ENCODE peak calls at places on chromosomes 5 and 9, in ten cellular contexts. W, Y, F, U, S, R, H, B, T and Z are unnamed samples. For H3K4me1, the result is how much of the 10 kb centered on the place peaks cover.

GRCh38 chr5:33049845-33050244 is 338.7 kb downstream of the NPR3 start:
- DNase-seq in W (peak), Y (peak), F (no peak), U (no peak), S (peak), R (peak), H (no peak), B (no peak), T (no peak), Z (peak)

GRCh38 chr5:111394580-111394979 is 117.8 kb downstream of the STARD4 start:
- DNase-seq in W (peak), Y (no peak), F (no peak), U (no peak), S (no peak), R (peak), H (no peak), B (no peak), T (no peak), Z (no peak)

GRCh38 chr5:33984671-33985124 is at the start of gene SLC45A2:
- DNase-seq in W (peak), Y (no peak), F (no peak), U (no peak), S (peak), R (peak), H (no peak), B (no peak), T (no peak), Z (no peak)

GRCh38 chr9:18255158-18255629 is 218.8 kb upstream of the ADAMTSL1 start:
- DNase-seq in W (peak), Y (peak), F (peak), U (peak), S (peak), R (peak), H (peak), B (peak), T (peak), Z (peak)

GRCh38 chr5:33827885-33828284 is 63.9 kb downstream of the ADAMTS12 start:
- DNase-seq in W (peak), Y (no peak), F (no peak), U (no peak), S (no peak), R (no peak), H (no peak), B (no peak), T (no peak), Z (no peak)

GRCh38 chr9:87713278-87713989 is 12.5 kb upstream of the CTSL start:
- DNase-seq in W (peak), Y (peak), F (peak), U (no peak), S (peak), R (peak), H (no peak), B (no peak), T (peak), Z (peak)

GRCh38 chr9:128523199-128523925 is 18.8 kb downstream of the GLE1 start:
- DNase-seq in W (peak), Y (peak), F (no peak), U (no peak), S (peak), R (peak), H (no peak), B (no peak), T (no peak), Z (no peak)

GRCh38 chr9:35826071-35826701 is 2.3 kb downstream of the FAM221B start:
- DNase-seq in W (peak), Y (peak), F (no peak), U (peak), S (peak), R (peak), H (peak), B (peak), T (no peak), Z (no peak)

GRCh38 chr9:7146582-7146981 is 388.8 kb downstream of the KDM4C start:
- DNase-seq in W (no peak), Y (no peak), F (no peak), U (no peak), S (no peak), R (no peak), H (no peak), B (no peak), T (no peak), Z (no peak)

GRCh38 chr9:120875954-120876841 is 790 bp downstream of the PHF19 start:
- DNase-seq in W (peak), Y (peak), F (peak), U (peak), S (peak), R (peak), H (peak), B (peak), T (peak), Z (peak)

GRCh38 chr5:76785493-76785892 is 33.3 kb upstream of the F2RL1 start:
- DNase-seq in W (peak), Y (no peak), F (no peak), U (no peak), S (peak), R (peak), H (no peak), B (no peak), T (no peak), Z (peak)

GRCh38 chr5:55418994-55419991 is 111.5 kb downstream of the MTREX start:
- DNase-seq in W (peak), Y (no peak), F (no peak), U (no peak), S (no peak), R (peak), H (no peak), B (peak), T (no peak), Z (peak)

GRCh38 chr5:7094626-7095025 is 301.3 kb upstream of the ADCY2 start:
- DNase-seq in W (no peak), Y (no peak), F (no peak), U (peak), S (peak), R (no peak), H (peak), B (peak), T (no peak), Z (no peak)

GRCh38 chr5:60670764-60671163 is 29.2 kb downstream of the DEPDC1B start:
- DNase-seq in W (no peak), Y (no peak), F (no peak), U (no peak), S (no peak), R (no peak), H (no peak), B (no peak), T (no peak), Z (no peak)

GRCh38 chr5:60673329-60673728 is 26.6 kb downstream of the DEPDC1B start:
- DNase-seq in W (no peak), Y (no peak), F (no peak), U (no peak), S (peak), R (no peak), H (no peak), B (no peak), T (no peak), Z (no peak)

GRCh38 chr5:60674251-60674650 is 25.7 kb downstream of the DEPDC1B start:
- DNase-seq in W (no peak), Y (no peak), F (no peak), U (no peak), S (no peak), R (no peak), H (no peak), B (no peak), T (no peak), Z (no peak)

GRCh38 chr5:60672693-60673264 is 27.2 kb downstream of the DEPDC1B start:
- DNase-seq in W (no peak), Y (no peak), F (no peak), U (no peak), S (peak), R (no peak), H (no peak), B (no peak), T (no peak), Z (no peak)

GRCh38 chr5:60671899-60672692 is 27.9 kb downstream of the DEPDC1B start:
- DNase-seq in W (no peak), Y (no peak), F (no peak), U (no peak), S (peak), R (no peak), H (no peak), B (no peak), T (no peak), Z (no peak)
- H3K4me1 ChIP-seq in W (under half), Y (under half), F (under half), U (under half), S (under half), R (under half), H (under half), B (under half), T (under half), Z (under half)

GRCh38 chr9:132364068-132364467 is 9.3 kb upstream of the SETX start:
- DNase-seq in W (no peak), Y (no peak), F (no peak), U (no peak), S (no peak), R (no peak), H (no peak), B (no peak), T (no peak), Z (no peak)
- H3K4me1 ChIP-seq in W (under half), Y (under half), F (under half), U (under half), S (under half), R (under half), H (under half), B (under half), T (under half), Z (under half)

GRCh38 chr5:172553838-172554344 is 87.2 kb upstream of the NEURL1B start:
- DNase-seq in W (no peak), Y (no peak), F (no peak), U (no peak), S (no peak), R (no peak), H (no peak), B (no peak), T (peak), Z (no peak)
- H3K4me1 ChIP-seq in W (under half), Y (half or more), F (under half), U (under half), S (under half), R (under half), H (under half), B (under half), T (under half), Z (under half)

GRCh38 chr9:96135071-96135825 is 166.7 kb downstream of the HSD17B3 start:
- DNase-seq in W (peak), Y (no peak), F (no peak), U (no peak), S (no peak), R (peak), H (no peak), B (peak), T (no peak), Z (peak)

GRCh38 chr9:96137666-96138429 is 164.1 kb downstream of the HSD17B3 start:
- DNase-seq in W (peak), Y (no peak), F (no peak), U (no peak), S (no peak), R (peak), H (no peak), B (no peak), T (no peak), Z (peak)

GRCh38 chr9:96135904-96136303 is 166.1 kb downstream of the HSD17B3 start:
- DNase-seq in W (no peak), Y (no peak), F (no peak), U (no peak), S (no peak), R (no peak), H (no peak), B (peak), T (no peak), Z (no peak)

GRCh38 chr9:96138616-96139015 is 163.4 kb downstream of the HSD17B3 start:
- DNase-seq in W (no peak), Y (no peak), F (no peak), U (no peak), S (no peak), R (no peak), H (no peak), B (no peak), T (no peak), Z (peak)

GRCh38 chr9:96136992-96137665 is 164.8 kb downstream of the HSD17B3 start:
- DNase-seq in W (peak), Y (no peak), F (no peak), U (peak), S (peak), R (peak), H (no peak), B (peak), T (peak), Z (peak)
- H3K4me1 ChIP-seq in W (under half), Y (under half), F (under half), U (under half), S (under half), R (under half), H (under half), B (under half), T (under half), Z (half or more)

GRCh38 chr9:136090768-136091581 is 4.1 kb downstream of the NACC2 start:
- DNase-seq in W (no peak), Y (no peak), F (no peak), U (no peak), S (no peak), R (no peak), H (no peak), B (no peak), T (no peak), Z (peak)
- H3K4me1 ChIP-seq in W (under half), Y (half or more), F (under half), U (under half), S (under half), R (under half), H (under half), B (under half), T (half or more), Z (under half)

DNA sequence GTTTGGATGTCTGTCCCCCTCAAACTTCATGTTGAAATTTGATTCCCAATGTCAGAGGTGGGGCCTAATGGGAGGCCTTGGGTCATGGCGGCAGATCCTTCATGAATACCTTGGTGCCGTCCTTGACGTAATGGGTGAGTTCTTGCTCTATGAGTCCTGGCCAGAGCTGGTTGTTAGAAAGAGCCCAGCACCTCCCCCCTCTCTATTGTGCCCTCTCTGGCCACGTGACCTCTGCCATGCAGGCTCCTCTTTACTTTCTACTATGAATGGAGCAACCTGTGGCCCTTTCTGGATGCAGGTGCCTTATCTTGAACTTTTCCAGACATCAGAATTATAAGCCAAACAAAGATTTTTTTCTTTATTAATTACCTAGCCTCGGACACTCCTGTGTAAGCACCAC is 40.7 kb downstream of the FNBP1 start:
- DNase-seq in W (no peak), Y (no peak), F (no peak), U (no peak), S (no peak), R (no peak), H (no peak), B (no peak), T (no peak), Z (no peak)
- H3K4me1 ChIP-seq in W (under half), Y (under half), F (under half), U (half or more), S (under half), R (under half), H (under half), B (under half), T (under half), Z (under half)

GRCh38 chr9:136112541-136112940 is 6.1 kb downstream of the TMEM250 start:
- DNase-seq in W (no peak), Y (no peak), F (no peak), U (no peak), S (no peak), R (no peak), H (no peak), B (no peak), T (no peak), Z (no peak)
- H3K4me1 ChIP-seq in W (under half), Y (under half), F (under half), U (under half), S (under half), R (under half), H (under half), B (under half), T (under half), Z (under half)